ENCODE peak calls at places on chromosomes 12 and 14, in nine cellular contexts. O, W, Y, Q, I, A, L, E and D are unnamed samples.

GRCh38 chr14:105151131-105151837 is 17.3 kb downstream of the JAG2 start:
- DNase-seq in A (no peak), Q (no peak), I (no peak), L (no peak), O (no peak), Y (no peak), W (no peak), E (no peak), D (no peak)

GRCh38 chr12:106227641-106228319 is 20.0 kb downstream of the CKAP4 start:
- DNase-seq in L (no peak), O (peak), E (no peak), I (no peak), Y (no peak), Q (peak), W (no peak), A (no peak), D (peak)

GRCh38 chr12:49950310-49951251 is at the start of gene AQP2:
- DNase-seq in O (no peak), L (peak), Q (no peak), W (no peak), A (no peak), I (no peak), E (no peak), Y (no peak), D (no peak)

GRCh38 chr14:51357250-51357649 is 117.2 kb downstream of the TMX1 start:
- DNase-seq in O (no peak), A (no peak), Y (no peak), I (no peak), L (no peak), Q (no peak), W (no peak), E (no peak), D (no peak)

GRCh38 chr12:100184549-100184948 is 16.1 kb upstream of the ACTR6 start:
- DNase-seq in L (no peak), W (no peak), O (no peak), A (no peak), Y (no peak), Q (no peak), I (no peak), E (no peak), D (no peak)

GRCh38 chr12:59736786-59737185 is 141.0 kb downstream of the SLC16A7 start:
- DNase-seq in E (no peak), L (no peak), Q (peak), I (no peak), Y (no peak), A (no peak), O (peak), W (no peak), D (peak)

GRCh38 chr14:25046301-25046943 is 3.5 kb downstream of the STXBP6 start:
- DNase-seq in O (no peak), Q (no peak), E (no peak), W (no peak), Y (no peak), A (no peak), I (no peak), L (no peak), D (no peak)

GRCh38 chr12:46977976-46978375 is 101.4 kb upstream of the PCED1B start:
- DNase-seq in I (no peak), Q (peak), W (no peak), A (no peak), Y (no peak), L (no peak), E (no peak), O (no peak), D (no peak)

GRCh38 chr14:26404927-26405326 is 192.9 kb downstream of the NOVA1 start:
- DNase-seq in I (no peak), O (no peak), E (no peak), A (no peak), Y (no peak), W (no peak), L (no peak), Q (no peak), D (no peak)

GRCh38 chr14:24254630-24255392 is 8.2 kb downstream of the TGM1 start:
- DNase-seq in Q (no peak), E (no peak), Y (no peak), L (no peak), A (no peak), O (no peak), I (no peak), W (no peak), D (no peak)

GRCh38 chr12:87120440-87120839 is 864.2 kb upstream of the MGAT4C start:
- DNase-seq in I (no peak), A (no peak), Q (peak), O (peak), W (no peak), L (no peak), Y (no peak), E (no peak), D (peak)

GRCh38 chr12:70619471-70620152 is 17.6 kb downstream of the PTPRB start:
- DNase-seq in O (peak), A (no peak), E (no peak), I (no peak), Q (peak), Y (no peak), W (no peak), L (no peak), D (no peak)

GRCh38 chr12:70840966-70841365 is 79.6 kb downstream of the PTPRR start:
- DNase-seq in O (peak), E (no peak), L (no peak), I (no peak), A (no peak), W (no peak), Y (no peak), Q (peak), D (peak)

GRCh38 chr14:35046751-35047536 is 872 bp downstream of the FAM177A1 start:
- DNase-seq in O (peak), E (peak), I (no peak), L (no peak), A (peak), W (peak), Q (peak), Y (no peak), D (peak)

GRCh38 chr12:109612975-109613502 is 39.4 kb downstream of the MVK start:
- DNase-seq in Y (no peak), I (no peak), A (no peak), O (peak), W (peak), L (no peak), E (peak), Q (peak), D (no peak)

GRCh38 chr12:102593128-102593527 is 112.8 kb upstream of the IGF1 start:
- DNase-seq in W (no peak), Y (no peak), L (no peak), O (no peak), I (no peak), E (peak), Q (no peak), A (no peak), D (no peak)

GRCh38 chr12:40300490-40300889 is 75.7 kb downstream of the LRRK2 start:
- DNase-seq in Q (peak), O (peak), L (no peak), E (no peak), I (no peak), A (no peak), W (no peak), Y (no peak), D (no peak)

GRCh38 chr12:95216704-95217376 is 427 bp downstream of the FGD6 start:
- DNase-seq in A (peak), L (peak), Y (no peak), O (no peak), Q (peak), W (peak), I (no peak), E (no peak), D (no peak)

GRCh38 chr14:81132492-81132891 is 88.3 kb downstream of the GTF2A1 start:
- DNase-seq in E (no peak), Q (no peak), W (no peak), L (no peak), Y (no peak), A (no peak), I (no peak), O (no peak), D (no peak)

GRCh38 chr12:14771651-14772137 is 31.6 kb downstream of the WBP11 start:
- DNase-seq in E (peak), O (peak), Y (peak), Q (no peak), W (peak), A (peak), I (no peak), L (peak), D (no peak)

GRCh38 chr12:5430639-5431603 is 987 bp upstream of the NTF3 start:
- DNase-seq in A (no peak), L (peak), Y (peak), O (peak), E (peak), Q (no peak), I (no peak), W (peak), D (no peak)

GRCh38 chr12:5433081-5433839 is 1.4 kb downstream of the NTF3 start:
- DNase-seq in O (peak), A (no peak), E (peak), Q (no peak), Y (peak), I (no peak), L (no peak), W (no peak), D (peak)

GRCh38 chr12:5429741-5430557 is 2.0 kb upstream of the NTF3 start:
- DNase-seq in Q (no peak), E (peak), Y (peak), A (no peak), L (no peak), W (peak), O (no peak), I (no peak), D (no peak)

GRCh38 chr12:5432011-5432400 is at the start of gene NTF3:
- DNase-seq in W (peak), I (no peak), Q (no peak), O (peak), Y (peak), A (no peak), L (peak), E (peak), D (peak)

GRCh38 chr12:5428332-5429221 is 3.3 kb upstream of the NTF3 start:
- DNase-seq in L (peak), A (no peak), Y (peak), E (peak), I (no peak), W (peak), Q (peak), O (peak), D (peak)
- TF ChIP-seq EZH2phosphoT487 in L (no peak), A (no peak), Y (no peak), E (no peak), I (no peak), W (no peak), Q (no peak), O (no peak), D (no peak)

GRCh38 chr12:76762556-76762955 is 1.4 kb upstream of the ZDHHC17 start:
- DNase-seq in E (peak), I (no peak), O (peak), Y (peak), Q (no peak), A (no peak), W (no peak), L (no peak), D (peak)
- TF ChIP-seq EZH2phosphoT487 in E (no peak), I (no peak), O (no peak), Y (no peak), Q (no peak), A (no peak), W (no peak), L (no peak), D (no peak)

GRCh38 chr14:31449136-31449535 is 8.2 kb downstream of the DTD2 start:
- DNase-seq in E (no peak), Y (no peak), W (no peak), L (no peak), A (no peak), O (no peak), Q (peak), I (no peak), D (no peak)

GRCh38 chr14:31445703-31446102 is 11.6 kb downstream of the DTD2 start:
- DNase-seq in Y (no peak), A (no peak), I (no peak), L (no peak), O (no peak), W (no peak), E (no peak), Q (no peak), D (no peak)

GRCh38 chr14:31449971-31450610 is 7.2 kb downstream of the DTD2 start:
- DNase-seq in L (peak), W (peak), Y (peak), A (peak), O (peak), E (peak), I (peak), Q (peak), D (peak)
- TF ChIP-seq EZH2phosphoT487 in L (no peak), W (no peak), Y (no peak), A (no peak), O (no peak), E (no peak), I (no peak), Q (no peak), D (no peak)

GRCh38 chr12:130181211-130181610 is 18.9 kb downstream of the FZD10 start:
- DNase-seq in Y (no peak), E (no peak), I (no peak), L (no peak), O (no peak), Q (no peak), W (no peak), A (no peak), D (no peak)
- TF ChIP-seq EZH2phosphoT487 in Y (no peak), E (no peak), I (no peak), L (no peak), O (no peak), Q (no peak), W (no peak), A (no peak), D (no peak)

GRCh38 chr14:103555559-103556337 is 6.7 kb downstream of the BAG5 start:
- DNase-seq in O (no peak), I (no peak), E (no peak), L (no peak), A (no peak), Q (no peak), Y (no peak), W (no peak), D (no peak)
- TF ChIP-seq EZH2phosphoT487 in O (no peak), I (no peak), E (no peak), L (no peak), A (no peak), Q (no peak), Y (no peak), W (no peak), D (no peak)